ENCODE peak calls at places on chromosomes 4 and X, in four cellular contexts. One of them, this sample, is unnamed.

GRCh38 chr4:81738891-81739290 is 267.2 kb upstream of the RASGEF1B start:
- DNase-seq in ovary: no peak
- DNase-seq in thyroid gland: no peak
- DNase-seq in lower lobe of right lung: no peak
- DNase-seq in this sample: no peak

GRCh38 chr4:84530449-84530848 is 31.4 kb upstream of the NKX6-1 start:
- DNase-seq in lower lobe of right lung: no peak
- DNase-seq in ovary: no peak
- DNase-seq in thyroid gland: no peak
- DNase-seq in this sample: peak

GRCh38 chr4:169707958-169708643 is 49.6 kb downstream of the HPF1 start:
- DNase-seq in thyroid gland: no peak
- DNase-seq in ovary: no peak
- DNase-seq in lower lobe of right lung: no peak
- DNase-seq in this sample: no peak

GRCh38 chr4:45004326-45004725 is 278.0 kb upstream of the GNPDA2 start:
- DNase-seq in ovary: no peak
- DNase-seq in thyroid gland: no peak
- DNase-seq in lower lobe of right lung: no peak
- DNase-seq in this sample: no peak

GRCh38 chr4:2907706-2908293 is 55.4 kb downstream of the NOP14 start:
- DNase-seq in ovary: no peak
- DNase-seq in lower lobe of right lung: no peak
- DNase-seq in thyroid gland: no peak
- DNase-seq in this sample: no peak

GRCh38 chrX:131783555-131784338 is 239.4 kb upstream of the STK26 start:
- DNase-seq in ovary: peak
- DNase-seq in lower lobe of right lung: no peak
- DNase-seq in thyroid gland: no peak
- DNase-seq in this sample: peak

GRCh38 chr4:147924604-147925412 is 192.9 kb downstream of the ARHGAP10 start:
- DNase-seq in thyroid gland: peak
- DNase-seq in ovary: peak
- DNase-seq in lower lobe of right lung: no peak
- DNase-seq in this sample: no peak

GRCh38 chr4:76689079-76689817 is 208.7 kb downstream of the SOWAHB start:
- DNase-seq in lower lobe of right lung: peak
- DNase-seq in ovary: peak
- DNase-seq in thyroid gland: peak
- DNase-seq in this sample: no peak

GRCh38 chrX:101415180-101416130 is 7.4 kb downstream of the HNRNPH2 start:
- DNase-seq in ovary: peak
- DNase-seq in lower lobe of right lung: no peak
- DNase-seq in thyroid gland: no peak
- DNase-seq in this sample: peak

GRCh38 chr4:152352215-152352614 is 183.7 kb downstream of the FBXW7 start:
- DNase-seq in ovary: no peak
- DNase-seq in thyroid gland: no peak
- DNase-seq in lower lobe of right lung: no peak
- DNase-seq in this sample: no peak

GRCh38 chr4:54513231-54513630 is 144.5 kb upstream of the KIT start:
- DNase-seq in ovary: no peak
- DNase-seq in thyroid gland: no peak
- DNase-seq in lower lobe of right lung: no peak
- DNase-seq in this sample: no peak

GRCh38 chr4:122854444-122854843 is 27.8 kb downstream of the FGF2 start:
- DNase-seq in ovary: peak
- DNase-seq in thyroid gland: no peak
- DNase-seq in lower lobe of right lung: no peak
- DNase-seq in this sample: no peak

GRCh38 chrX:151396042-151396826 is 772 bp upstream of the VMA21 start:
- DNase-seq in thyroid gland: peak
- DNase-seq in ovary: peak
- DNase-seq in lower lobe of right lung: peak
- DNase-seq in this sample: no peak

GRCh38 chrX:15107367-15107988 is 162.4 kb downstream of the ASB9 start:
- DNase-seq in lower lobe of right lung: no peak
- DNase-seq in thyroid gland: no peak
- DNase-seq in ovary: no peak
- DNase-seq in this sample: no peak

GRCh38 chr4:124044330-124044729 is 647.7 kb downstream of the SPRY1 start:
- DNase-seq in lower lobe of right lung: no peak
- DNase-seq in ovary: no peak
- DNase-seq in thyroid gland: no peak
- DNase-seq in this sample: no peak

GRCh38 chr4:183571350-183572076 is 66.7 kb downstream of the ING2 start:
- DNase-seq in thyroid gland: peak
- DNase-seq in lower lobe of right lung: peak
- DNase-seq in ovary: peak
- DNase-seq in this sample: no peak

GRCh38 chr4:23060776-23061175 is 368.0 kb downstream of the GBA3 start:
- DNase-seq in thyroid gland: no peak
- DNase-seq in ovary: no peak
- DNase-seq in lower lobe of right lung: no peak
- DNase-seq in this sample: no peak

GRCh38 chr4:69748176-69748575 is 12.2 kb downstream of the SULT1B1 start:
- DNase-seq in lower lobe of right lung: no peak
- DNase-seq in ovary: no peak
- DNase-seq in thyroid gland: no peak
- DNase-seq in this sample: no peak

DNA sequence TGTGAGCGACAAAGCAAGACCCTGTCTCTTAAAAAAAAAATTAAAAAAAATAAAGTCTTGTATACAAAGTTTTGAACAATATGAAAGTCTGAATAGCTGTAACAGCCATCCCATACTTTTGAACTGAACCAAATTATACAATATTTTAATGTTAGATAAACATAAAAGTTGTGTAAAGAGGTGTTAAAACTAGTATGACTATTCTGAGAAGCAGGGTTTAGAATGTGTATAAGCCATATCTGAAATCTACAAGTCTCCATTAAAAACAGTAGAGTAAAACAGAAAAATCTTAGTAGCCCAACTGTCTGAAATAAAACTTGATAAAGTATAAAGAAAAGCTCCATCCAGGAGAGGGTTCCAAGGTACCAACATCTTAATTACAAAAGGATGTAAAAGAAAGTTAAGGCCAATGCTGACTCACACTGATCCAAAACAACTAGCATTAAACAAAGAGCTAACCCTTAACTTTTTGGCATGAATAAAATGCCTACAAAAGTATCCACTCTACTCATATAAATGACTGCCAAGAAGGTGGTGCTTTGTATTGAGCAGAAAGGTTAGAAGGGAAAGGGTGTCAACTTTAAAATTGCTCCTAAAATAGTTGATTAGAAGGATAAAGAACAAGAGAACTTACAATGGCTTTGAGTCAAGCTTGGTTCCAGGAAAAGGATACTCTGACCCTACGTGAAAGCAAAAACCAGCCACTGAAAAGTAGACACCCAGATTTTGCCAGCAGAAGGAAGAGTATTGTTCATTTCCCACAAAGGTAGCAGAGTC is 18.5 kb downstream of the CNOT6L start:
- DNase-seq in ovary: no peak
- DNase-seq in thyroid gland: no peak
- DNase-seq in lower lobe of right lung: no peak
- DNase-seq in this sample: no peak
- H3K27ac ChIP-seq in ovary: no peak
- H3K27ac ChIP-seq in thyroid gland: peak
- H3K27ac ChIP-seq in lower lobe of right lung: no peak
- H3K27ac ChIP-seq in this sample: no peak

GRCh38 chr4:126679303-126679702 is 953.5 kb upstream of the INTU start:
- DNase-seq in ovary: no peak
- DNase-seq in lower lobe of right lung: no peak
- DNase-seq in thyroid gland: no peak
- DNase-seq in this sample: no peak
- H3K27ac ChIP-seq in ovary: no peak
- H3K27ac ChIP-seq in lower lobe of right lung: no peak
- H3K27ac ChIP-seq in thyroid gland: peak
- H3K27ac ChIP-seq in this sample: no peak

DNA sequence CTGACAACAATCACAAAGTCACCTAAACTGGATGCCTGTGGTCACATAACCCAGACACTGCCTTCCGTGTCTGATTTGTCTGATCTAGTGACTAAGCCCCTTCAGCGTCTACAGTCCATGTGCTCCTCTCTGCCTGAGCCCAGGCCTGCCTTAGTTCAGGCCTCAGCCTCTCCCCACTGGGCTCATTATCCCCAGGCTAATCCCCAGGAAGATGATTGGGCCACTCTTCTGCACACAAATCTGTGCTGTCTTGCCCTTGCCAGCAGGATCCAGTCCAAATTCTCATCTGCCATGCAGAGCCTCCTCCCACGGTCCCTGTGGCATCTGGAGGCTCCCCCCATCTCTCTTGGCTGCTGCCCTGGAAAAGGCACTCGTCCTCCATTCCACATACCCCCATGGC is 96.5 kb downstream of the SLC2A9 start:
- DNase-seq in thyroid gland: no peak
- DNase-seq in ovary: no peak
- DNase-seq in lower lobe of right lung: no peak
- DNase-seq in this sample: no peak
- H3K27ac ChIP-seq in thyroid gland: no peak
- H3K27ac ChIP-seq in ovary: no peak
- H3K27ac ChIP-seq in lower lobe of right lung: no peak
- H3K27ac ChIP-seq in this sample: no peak

GRCh38 chr4:83217721-83218522 is 66.7 kb downstream of the COQ2 start:
- DNase-seq in thyroid gland: no peak
- DNase-seq in lower lobe of right lung: no peak
- DNase-seq in ovary: no peak
- DNase-seq in this sample: peak

GRCh38 chr4:83219344-83219990 is 65.1 kb downstream of the COQ2 start:
- DNase-seq in thyroid gland: no peak
- DNase-seq in ovary: peak
- DNase-seq in lower lobe of right lung: peak
- DNase-seq in this sample: no peak

GRCh38 chr4:83214079-83214478 is 70.5 kb downstream of the COQ2 start:
- DNase-seq in thyroid gland: no peak
- DNase-seq in lower lobe of right lung: no peak
- DNase-seq in ovary: no peak
- DNase-seq in this sample: no peak

GRCh38 chr4:83219991-83220360 is 64.6 kb downstream of the COQ2 start:
- DNase-seq in ovary: no peak
- DNase-seq in lower lobe of right lung: no peak
- DNase-seq in thyroid gland: no peak
- DNase-seq in this sample: no peak

GRCh38 chr4:83216856-83217683 is 67.5 kb downstream of the COQ2 start:
- DNase-seq in lower lobe of right lung: no peak
- DNase-seq in thyroid gland: no peak
- DNase-seq in ovary: no peak
- DNase-seq in this sample: no peak
- H3K27ac ChIP-seq in lower lobe of right lung: peak
- H3K27ac ChIP-seq in thyroid gland: no peak
- H3K27ac ChIP-seq in ovary: no peak
- H3K27ac ChIP-seq in this sample: peak

GRCh38 chr4:138909605-138910004 is 106.0 kb upstream of the NOCT start:
- DNase-seq in lower lobe of right lung: no peak
- DNase-seq in thyroid gland: no peak
- DNase-seq in ovary: no peak
- DNase-seq in this sample: no peak
- H3K27ac ChIP-seq in lower lobe of right lung: peak
- H3K27ac ChIP-seq in thyroid gland: peak
- H3K27ac ChIP-seq in ovary: no peak
- H3K27ac ChIP-seq in this sample: no peak

GRCh38 chr4:26858035-26858918 is 2.4 kb upstream of the STIM2 start:
- DNase-seq in ovary: no peak
- DNase-seq in lower lobe of right lung: no peak
- DNase-seq in thyroid gland: no peak
- DNase-seq in this sample: no peak
- H3K27ac ChIP-seq in ovary: peak
- H3K27ac ChIP-seq in lower lobe of right lung: peak
- H3K27ac ChIP-seq in thyroid gland: peak
- H3K27ac ChIP-seq in this sample: no peak